ENCODE peak calls at places on chromosomes 7 and 10, in eight cellular contexts. F is effector memory CD8-positive, alpha-beta T cell; Z is stimulated activated CD8-positive, alpha-beta memory T cell treated with anti-CD3 and anti-CD28 coated beads, Interleukin-4, amount 100 ng/mL, for 4 hours; O is left cardiac atrium; I is kidney epithelial cell; W is NCI-H1092 treated with DMSO at 0.1 percent for 48 hours; Q is activated CD4-positive, alpha-beta T cell treated with anti-CD3 and anti-CD28 coated beads, Interleukin-2, amount 50 U/mL, for 24 hours; D is BE2C. K is an unnamed sample.

GRCh38 chr10:100826983-100827818 is 81.8 kb downstream of the PAX2 start:
- DNase-seq in O (no peak), Z (no peak), D (peak; percentile 35), F (no peak), I (no peak), Q (no peak), W (no peak), K (no peak)

GRCh38 chr7:44380831-44381493 is 55.6 kb upstream of the CAMK2B start:
- DNase-seq in I (no peak), Q (no peak), D (no peak), F (no peak), W (no peak), Z (no peak), O (peak; percentile 20), K (no peak)

GRCh38 chr10:58967551-58968418 is 208.7 kb upstream of the PHYHIPL start:
- DNase-seq in Z (no peak), I (no peak), Q (no peak), O (peak; percentile 23), F (no peak), W (peak; percentile 76), D (peak; percentile 75), K (peak; percentile 89)

GRCh38 chr7:2929321-2930201 is 85.5 kb upstream of the GNA12 start:
- DNase-seq in W (no peak), I (no peak), F (no peak), D (no peak), O (peak; percentile 8), Q (no peak), Z (no peak), K (no peak)

GRCh38 chr10:27153855-27154198 is 357 bp downstream of the YME1L1 start:
- DNase-seq in W (no peak), I (no peak), O (peak; percentile 26), F (no peak), D (no peak), Q (no peak), Z (no peak), K (peak; percentile 43)

GRCh38 chr7:768881-769504 is 41.9 kb upstream of the PRKAR1B start:
- DNase-seq in W (peak; percentile 66), D (peak; percentile 35), O (peak; percentile 65), F (no peak), I (no peak), Q (no peak), Z (no peak), K (peak; percentile 56)

GRCh38 chr7:80552304-80552703 is 40.4 kb upstream of the GNAT3 start:
- DNase-seq in D (no peak), O (no peak), I (no peak), F (no peak), Q (no peak), W (no peak), Z (no peak), K (no peak)

GRCh38 chr7:107355616-107356015 is 114.2 kb upstream of the GPR22 start:
- DNase-seq in W (no peak), F (no peak), D (no peak), Q (no peak), I (peak; percentile 0), Z (no peak), O (no peak), K (no peak)

GRCh38 chr10:58661336-58661735 is 148.7 kb downstream of the BICC1 start:
- DNase-seq in I (no peak), Q (no peak), D (no peak), O (no peak), Z (no peak), W (no peak), F (no peak), K (no peak)

GRCh38 chr7:155198206-155198892 is 99.3 kb upstream of the INSIG1 start:
- DNase-seq in I (no peak), W (no peak), F (no peak), Q (no peak), O (no peak), D (no peak), Z (no peak), K (no peak)

GRCh38 chr10:90813592-90814365 is 44.1 kb downstream of the HTR7 start:
- DNase-seq in D (no peak), F (no peak), Z (no peak), O (no peak), W (no peak), Q (no peak), I (no peak), K (no peak)